ENCODE peak calls at places on chromosome 14, in nine cellular contexts. S is right lobe of liver, B is IMR-90, I is uterus, W is transverse colon, E is suprapubic skin, C is endothelial cell of umbilical vein, U is adrenal gland, G is esophagus squamous epithelium. O is an unnamed sample.
A peak's percentile ranks its signal among the peaks of the same experiment; 100 is the strongest.

GRCh38 chr14:92323031-92323915 is at the start of gene SLC24A4:
- DNase-seq in I (no peak), E (no peak), S (no peak), B (no peak), C (no peak), W (no peak), G (no peak), U (peak; percentile 17), O (no peak)

GRCh38 chr14:50060871-50061663 is 55.3 kb downstream of the VCPKMT start:
- DNase-seq in S (no peak), B (peak; percentile 95), G (no peak), C (peak; percentile 82), I (peak; percentile 72), U (peak; percentile 58), W (peak; percentile 47), E (peak; percentile 79), O (peak; percentile 61)

GRCh38 chr14:72893636-72894322 is at the start of gene DPF3:
- DNase-seq in E (peak; percentile 97), W (peak; percentile 98), B (peak; percentile 96), C (peak; percentile 97), G (peak; percentile 62), S (peak; percentile 97), I (peak; percentile 91), U (peak; percentile 95), O (peak; percentile 98)

GRCh38 chr14:55097894-55098560 is 31.0 kb upstream of the LGALS3 start:
- DNase-seq in E (peak; percentile 69), B (no peak), S (no peak), W (peak; percentile 71), C (no peak), I (no peak), U (no peak), G (no peak), O (peak; percentile 75)

GRCh38 chr14:52068741-52069616 is at the start of gene NID2:
- DNase-seq in E (peak; percentile 84), W (peak; percentile 82), C (peak; percentile 68), U (peak; percentile 71), G (no peak), B (peak; percentile 95), S (peak; percentile 62), I (peak; percentile 91), O (peak; percentile 25)

GRCh38 chr14:93337884-93338283 is 5.0 kb upstream of the BTBD7 start:
- DNase-seq in U (no peak), G (no peak), E (no peak), C (no peak), W (no peak), I (no peak), S (no peak), B (no peak), O (no peak)

GRCh38 chr14:67766035-67766680 is 50.2 kb downstream of the ZFYVE26 start:
- DNase-seq in W (peak; percentile 14), I (no peak), E (no peak), C (no peak), U (peak; percentile 19), S (peak; percentile 58), B (no peak), G (no peak), O (no peak)

GRCh38 chr14:69845787-69846186 is 33.4 kb upstream of the SMOC1 start:
- DNase-seq in G (no peak), C (no peak), E (no peak), W (no peak), I (no peak), S (peak; percentile 63), B (peak; percentile 4), U (no peak), O (no peak)

GRCh38 chr14:64761441-64762043 is 57.3 kb downstream of the PLEKHG3 start:
- DNase-seq in C (no peak), E (no peak), W (no peak), U (no peak), B (peak; percentile 49), I (peak; percentile 54), S (peak; percentile 42), G (no peak), O (no peak)

GRCh38 chr14:94043111-94043755 is 17.1 kb downstream of the OTUB2 start:
- DNase-seq in U (no peak), G (no peak), I (no peak), W (no peak), S (no peak), C (no peak), E (peak; percentile 48), B (peak; percentile 68), O (no peak)

GRCh38 chr14:101495827-101496778 is 65.2 kb upstream of the DIO3 start:
- DNase-seq in G (no peak), S (peak; percentile 75), E (peak; percentile 53), W (peak; percentile 3), B (no peak), U (peak; percentile 5), I (peak; percentile 9), C (no peak), O (peak; percentile 45)

GRCh38 chr14:69069020-69069421 is 83.9 kb downstream of the DCAF5 start:
- DNase-seq in I (no peak), E (no peak), C (peak; percentile 49), G (no peak), B (peak; percentile 93), W (no peak), S (no peak), U (no peak), O (no peak)

GRCh38 chr14:54603362-54603761 is 36.4 kb downstream of the SAMD4A start:
- DNase-seq in G (no peak), S (no peak), C (peak; percentile 48), W (no peak), E (no peak), I (no peak), B (peak; percentile 82), U (no peak), O (no peak)

GRCh38 chr14:100930270-100930669 is 26.7 kb upstream of the RTL1 start:
- DNase-seq in W (no peak), B (no peak), C (no peak), I (no peak), U (no peak), E (no peak), S (no peak), G (no peak), O (no peak)

GRCh38 chr14:35963209-35963608 is 137.1 kb downstream of the BRMS1L start:
- DNase-seq in C (no peak), G (no peak), I (no peak), B (no peak), W (no peak), S (no peak), E (no peak), U (no peak), O (no peak)
- H3K27me3 ChIP-seq in C (no peaks in the 10 kb centered on the region), G (no peaks in the 10 kb centered on the region), I (no peaks in the 10 kb centered on the region), B (no peaks in the 10 kb centered on the region), W (no peaks in the 10 kb centered on the region), S (no peaks in the 10 kb centered on the region), E (no peaks in the 10 kb centered on the region), U (no peaks in the 10 kb centered on the region), O (no peaks in the 10 kb centered on the region)

DNA sequence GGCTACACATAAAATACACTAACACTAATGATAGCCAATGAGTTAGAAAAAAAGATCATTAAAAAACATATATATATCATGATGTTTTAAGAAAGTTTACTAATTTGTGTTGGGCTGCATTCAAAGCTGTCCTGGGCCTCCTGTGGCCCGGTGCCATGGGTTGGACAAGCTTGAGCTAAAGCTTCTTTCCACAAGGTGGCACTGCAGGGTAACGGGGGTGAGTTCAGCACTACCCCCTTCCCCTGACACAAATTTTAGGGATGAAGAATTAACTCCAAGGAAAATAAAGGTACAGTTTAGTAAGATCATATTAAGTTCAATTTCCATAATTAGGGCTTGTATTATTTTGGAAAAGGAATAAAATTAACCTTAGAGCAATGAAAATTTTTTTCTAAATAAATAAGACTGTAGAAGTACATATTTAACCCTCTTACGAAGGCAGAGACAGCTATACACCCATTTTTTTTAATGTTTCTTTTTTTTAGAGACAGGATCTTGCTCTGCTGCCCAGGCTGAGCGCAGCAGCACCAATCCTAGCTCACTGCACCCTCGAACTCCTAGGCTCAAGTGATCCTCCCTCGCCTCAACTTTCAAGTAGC is 38.9 kb downstream of the PPP1R13B start:
- DNase-seq in S (peak; percentile 74), C (peak; percentile 69), W (peak; percentile 78), I (peak; percentile 70), G (no peak), B (peak; percentile 65), U (peak; percentile 83), E (peak; percentile 73), O (peak; percentile 64)
- TF ChIP-seq POLR2A in S (no peak), C (no peak), W (no peak), I (no peak), G (no peak), B (peak; percentile 32), U (no peak), E (no peak), O (no peak)

GRCh38 chr14:45198551-45198950 is 54.5 kb downstream of the MIS18BP1 start:
- DNase-seq in E (no peak), S (no peak), W (no peak), U (no peak), C (no peak), B (peak; percentile 49), I (no peak), G (no peak), O (no peak)

GRCh38 chr14:45204241-45204640 is 48.8 kb downstream of the MIS18BP1 start:
- DNase-seq in C (no peak), S (no peak), I (no peak), G (no peak), E (no peak), B (no peak), W (no peak), U (no peak), O (no peak)

GRCh38 chr14:45199246-45199645 is 53.8 kb downstream of the MIS18BP1 start:
- DNase-seq in G (no peak), E (no peak), I (no peak), S (no peak), B (peak; percentile 79), U (no peak), C (no peak), W (no peak), O (no peak)

GRCh38 chr14:45201908-45202307 is 51.1 kb downstream of the MIS18BP1 start:
- DNase-seq in G (no peak), U (no peak), S (no peak), W (no peak), E (no peak), I (no peak), C (peak; percentile 15), B (no peak), O (no peak)
- TF ChIP-seq CTCF in G (no peak), U (no peak), S (no peak), W (no peak), E (no peak), I (no peak), C (peak; percentile 19), B (peak; percentile 6), O (no peak)

GRCh38 chr14:60510254-60510975 is 1.5 kb downstream of the SIX6 start:
- DNase-seq in E (no peak), S (no peak), I (no peak), G (no peak), W (no peak), U (no peak), C (no peak), B (no peak), O (no peak)

GRCh38 chr14:60515244-60515695 is 6.3 kb downstream of the SIX6 start:
- DNase-seq in C (no peak), W (no peak), I (no peak), S (no peak), U (no peak), B (no peak), G (no peak), E (no peak), O (no peak)

GRCh38 chr14:60514378-60515243 is 5.7 kb downstream of the SIX6 start:
- DNase-seq in B (no peak), E (no peak), C (no peak), S (no peak), G (no peak), U (no peak), W (no peak), I (no peak), O (no peak)

GRCh38 chr14:60510976-60511599 is 2.1 kb downstream of the SIX6 start:
- DNase-seq in B (no peak), S (no peak), E (no peak), W (no peak), I (no peak), G (no peak), U (no peak), C (no peak), O (no peak)

GRCh38 chr14:60512952-60513554 is 4.1 kb downstream of the SIX6 start:
- DNase-seq in C (no peak), W (no peak), E (no peak), G (no peak), U (no peak), I (no peak), S (no peak), B (no peak), O (no peak)
- H3K27me3 ChIP-seq in C (peaks cover 99% of the 10 kb centered on the region), W (peaks cover 100% of the 10 kb centered on the region), E (peaks cover 97% of the 10 kb centered on the region), G (peaks cover 18% of the 10 kb centered on the region), U (peaks cover 91% of the 10 kb centered on the region), I (peaks cover 14% of the 10 kb centered on the region), S (peaks cover 29% of the 10 kb centered on the region), B (peaks cover 84% of the 10 kb centered on the region), O (no peaks in the 10 kb centered on the region)